ENCODE peak calls at places on chromosome 18, in five cellular contexts. One of them, this sample, is unnamed.
A peak's percentile ranks its signal among the peaks of the same experiment; 100 is the strongest.

GRCh38 chr18:8686556-8686955 is 18.8 kb upstream of the MTCL1 start:
- DNase-seq in iris pigment epithelial cell: no peak
- DNase-seq in kidney tubule cell: no peak
- DNase-seq in stimulated activated naive CD8-positive, alpha-beta T cell treated with anti-CD3 and anti-CD28 coated beads, Interleukin-15, Interleukin-2, amounts not matched to agents 100 U/mL and 50 U/mL, for 24 hours: no peak
- DNase-seq in foreskin fibroblast: no peak
- DNase-seq in this sample: no peak

GRCh38 chr18:55435592-55435991 is 152.4 kb downstream of the TCF4 start:
- DNase-seq in iris pigment epithelial cell: no peak
- DNase-seq in kidney tubule cell: no peak
- DNase-seq in stimulated activated naive CD8-positive, alpha-beta T cell treated with anti-CD3 and anti-CD28 coated beads, Interleukin-15, Interleukin-2, amounts not matched to agents 100 U/mL and 50 U/mL, for 24 hours: no peak
- DNase-seq in foreskin fibroblast: no peak
- DNase-seq in this sample: no peak

GRCh38 chr18:77207540-77207939 is 42.1 kb upstream of the GALR1 start:
- DNase-seq in iris pigment epithelial cell: peak; percentile 87
- DNase-seq in kidney tubule cell: peak; percentile 77
- DNase-seq in stimulated activated naive CD8-positive, alpha-beta T cell treated with anti-CD3 and anti-CD28 coated beads, Interleukin-15, Interleukin-2, amounts not matched to agents 100 U/mL and 50 U/mL, for 24 hours: peak; percentile 49
- DNase-seq in foreskin fibroblast: peak; percentile 77
- DNase-seq in this sample: peak; percentile 93

GRCh38 chr18:63422862-63423304 is 607 bp upstream of the VPS4B start:
- DNase-seq in iris pigment epithelial cell: no peak
- DNase-seq in kidney tubule cell: no peak
- DNase-seq in stimulated activated naive CD8-positive, alpha-beta T cell treated with anti-CD3 and anti-CD28 coated beads, Interleukin-15, Interleukin-2, amounts not matched to agents 100 U/mL and 50 U/mL, for 24 hours: no peak
- DNase-seq in foreskin fibroblast: no peak
- DNase-seq in this sample: no peak

GRCh38 chr18:44958450-44958849 is 277.8 kb downstream of the SETBP1 start:
- DNase-seq in iris pigment epithelial cell: no peak
- DNase-seq in kidney tubule cell: peak; percentile 25
- DNase-seq in stimulated activated naive CD8-positive, alpha-beta T cell treated with anti-CD3 and anti-CD28 coated beads, Interleukin-15, Interleukin-2, amounts not matched to agents 100 U/mL and 50 U/mL, for 24 hours: no peak
- DNase-seq in foreskin fibroblast: peak; percentile 43
- DNase-seq in this sample: no peak

GRCh38 chr18:61891874-61892273 is 933 bp downstream of the RNF152 start:
- DNase-seq in iris pigment epithelial cell: no peak
- DNase-seq in kidney tubule cell: no peak
- DNase-seq in stimulated activated naive CD8-positive, alpha-beta T cell treated with anti-CD3 and anti-CD28 coated beads, Interleukin-15, Interleukin-2, amounts not matched to agents 100 U/mL and 50 U/mL, for 24 hours: no peak
- DNase-seq in foreskin fibroblast: no peak
- DNase-seq in this sample: no peak

GRCh38 chr18:3448845-3449701 is 899 bp upstream of the TGIF1 start:
- DNase-seq in iris pigment epithelial cell: peak; percentile 93
- DNase-seq in kidney tubule cell: peak; percentile 93
- DNase-seq in stimulated activated naive CD8-positive, alpha-beta T cell treated with anti-CD3 and anti-CD28 coated beads, Interleukin-15, Interleukin-2, amounts not matched to agents 100 U/mL and 50 U/mL, for 24 hours: peak; percentile 82
- DNase-seq in foreskin fibroblast: peak; percentile 98
- DNase-seq in this sample: peak; percentile 98

GRCh38 chr18:12474876-12475275 is 67.1 kb downstream of the PRELID3A start:
- DNase-seq in iris pigment epithelial cell: peak; percentile 40
- DNase-seq in kidney tubule cell: no peak
- DNase-seq in stimulated activated naive CD8-positive, alpha-beta T cell treated with anti-CD3 and anti-CD28 coated beads, Interleukin-15, Interleukin-2, amounts not matched to agents 100 U/mL and 50 U/mL, for 24 hours: no peak
- DNase-seq in foreskin fibroblast: no peak
- DNase-seq in this sample: peak; percentile 9

GRCh38 chr18:78882585-78882984 is 97.0 kb upstream of the SALL3 start:
- DNase-seq in iris pigment epithelial cell: no peak
- DNase-seq in kidney tubule cell: no peak
- DNase-seq in stimulated activated naive CD8-positive, alpha-beta T cell treated with anti-CD3 and anti-CD28 coated beads, Interleukin-15, Interleukin-2, amounts not matched to agents 100 U/mL and 50 U/mL, for 24 hours: no peak
- DNase-seq in foreskin fibroblast: no peak
- DNase-seq in this sample: no peak